ENCODE peak calls at places on chromosomes 16 and 17, in five cellular contexts. N, U, G, K and M are unnamed samples.

GRCh38 chr16:86889974-86890373 is 311.6 kb downstream of the FOXL1 start:
- DNase-seq in N (no peak), U (no peak), G (no peak), K (no peak), M (no peak)

GRCh38 chr17:66726846-66727245 is 108.1 kb upstream of the CACNG5 start:
- DNase-seq in N (no peak), U (no peak), G (no peak), K (no peak), M (peak)

GRCh38 chr16:20799599-20799998 is 6.7 kb downstream of the ERI2 start:
- DNase-seq in N (peak), U (no peak), G (no peak), K (no peak), M (no peak)

GRCh38 chr16:12158428-12158827 is 181.9 kb downstream of the SNX29 start:
- DNase-seq in N (no peak), U (no peak), G (no peak), K (no peak), M (no peak)

GRCh38 chr17:78013683-78014467 is 55.4 kb downstream of the TNRC6C start:
- DNase-seq in N (peak), U (no peak), G (peak), K (peak), M (peak)

GRCh38 chr16:73615256-73615655 is 567.3 kb upstream of the ZFHX3 start:
- DNase-seq in N (no peak), U (no peak), G (no peak), K (no peak), M (no peak)

GRCh38 chr16:1123525-1124230 is 27.6 kb upstream of the C1QTNF8 start:
- DNase-seq in N (no peak), U (no peak), G (no peak), K (no peak), M (no peak)

GRCh38 chr17:62653831-62654829 is 26.7 kb downstream of the MRC2 start:
- DNase-seq in N (no peak), U (no peak), G (no peak), K (peak), M (peak)

GRCh38 chr17:7993972-7994589 is 8.3 kb upstream of the GUCY2D start:
- DNase-seq in N (no peak), U (no peak), G (no peak), K (no peak), M (peak)

GRCh38 chr17:75241502-75241901 is 19.9 kb downstream of the GGA3 start:
- DNase-seq in N (no peak), U (no peak), G (no peak), K (no peak), M (no peak)

GRCh38 chr17:75406222-75406615 is 741 bp upstream of the GRB2 start:
- DNase-seq in N (no peak), U (no peak), G (no peak), K (no peak), M (no peak)

GRCh38 chr16:11263737-11264136 is 5.4 kb downstream of the TNP2 start:
- DNase-seq in N (no peak), U (no peak), G (no peak), K (no peak), M (no peak)

GRCh38 chr16:3431779-3432219 is 11.5 kb downstream of the ZNF597 start:
- DNase-seq in N (peak), U (no peak), G (no peak), K (peak), M (peak)

GRCh38 chr16:27762441-27762840 is 212.5 kb downstream of the KATNIP start:
- DNase-seq in N (no peak), U (no peak), G (peak), K (no peak), M (no peak)

GRCh38 chr17:75822800-75823166 is 21.4 kb downstream of the UNC13D start:
- DNase-seq in N (no peak), U (no peak), G (no peak), K (no peak), M (no peak)

GRCh38 chr17:61075988-61076387 is 323.7 kb upstream of the TBX2 start:
- DNase-seq in N (no peak), U (no peak), G (no peak), K (no peak), M (no peak)

GRCh38 chr17:77963441-77963840 is 4.9 kb downstream of the TNRC6C start:
- DNase-seq in N (peak), U (no peak), G (no peak), K (no peak), M (peak)

DNA sequence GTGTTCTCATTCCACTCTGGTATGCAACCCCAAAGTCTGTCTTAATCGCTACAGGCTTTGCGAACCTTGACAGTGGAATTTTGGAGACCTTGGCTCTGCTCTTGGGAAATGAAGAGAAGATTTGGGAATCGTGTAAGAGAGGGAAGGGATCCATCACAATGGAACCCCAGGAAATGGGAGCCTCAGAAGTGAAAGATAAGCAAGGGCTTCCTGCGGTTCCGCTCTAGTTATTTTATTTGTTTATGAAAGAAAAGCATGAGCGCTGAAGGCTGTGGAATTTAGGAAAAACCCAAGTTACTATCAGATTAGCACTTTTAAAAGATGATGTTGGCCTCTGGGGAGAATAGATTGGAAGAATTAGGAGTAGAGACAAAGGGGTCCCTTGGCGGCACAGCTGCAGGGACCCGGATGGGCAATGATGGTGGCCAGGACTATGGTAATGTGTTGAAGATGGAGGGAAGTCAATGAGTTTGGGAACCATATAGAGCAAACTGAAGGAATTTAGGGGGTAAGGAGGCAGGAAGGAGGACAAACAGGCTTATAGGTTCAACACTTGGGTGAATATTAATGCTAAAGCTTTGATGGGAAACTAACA is 55.3 kb downstream of the HS3ST3B1 start:
- DNase-seq in N (no peak), U (no peak), G (no peak), K (no peak), M (no peak)
- H3K27ac ChIP-seq in N (no peak), U (no peak), G (no peak), K (no peak), M (no peak)

DNA sequence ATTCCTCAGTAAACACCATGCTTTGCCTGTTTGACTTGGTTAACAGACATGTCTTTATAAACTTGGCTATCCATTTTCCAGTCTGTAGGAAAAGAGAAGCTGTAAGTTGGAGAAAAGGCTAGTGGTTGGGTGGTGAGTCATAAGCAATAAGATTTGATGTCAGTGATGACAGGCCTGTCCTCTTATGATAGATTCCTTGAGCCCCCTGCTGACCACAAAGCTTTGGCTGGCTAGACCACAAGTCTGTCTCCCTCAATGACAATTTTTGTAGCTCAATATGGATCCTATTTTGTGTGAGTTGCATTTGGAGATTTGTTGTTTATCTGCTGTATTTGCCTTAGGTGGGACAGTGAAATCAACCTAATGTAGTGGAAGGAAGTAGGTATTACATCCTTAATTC is 67.6 kb downstream of the SIAH1 start:
- DNase-seq in N (peak), U (no peak), G (no peak), K (no peak), M (no peak)
- TF ChIP-seq CTCF in N (no peak), U (no peak), G (no peak), K (no peak), M (no peak)

DNA sequence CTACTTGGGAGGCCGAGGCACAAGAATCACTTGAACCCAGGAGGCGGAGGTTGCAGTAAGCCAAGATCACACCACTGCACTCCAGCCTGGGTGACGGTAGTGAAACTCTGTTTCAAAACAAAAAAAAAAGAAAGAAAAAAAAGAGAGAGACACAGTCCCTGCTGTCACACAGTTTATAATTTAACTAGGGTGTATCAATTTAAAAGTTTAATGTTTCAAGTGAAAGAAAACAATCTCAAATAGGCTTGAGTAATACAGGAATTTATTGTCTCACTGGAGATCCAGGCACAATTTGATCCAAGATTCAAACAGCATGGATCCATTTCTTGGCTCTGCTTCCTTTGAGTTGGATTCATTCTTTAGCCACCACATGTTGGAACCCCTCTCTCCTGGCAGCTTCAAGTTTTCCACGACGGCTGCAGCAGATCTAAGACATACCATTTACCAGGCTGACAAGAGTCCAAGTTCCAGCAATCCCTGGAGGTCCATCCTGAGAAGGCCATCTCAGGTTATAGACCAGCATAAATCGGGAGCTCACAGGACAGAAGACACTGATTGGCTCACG is 97.5 kb downstream of the YPEL2 start:
- DNase-seq in N (no peak), U (no peak), G (no peak), K (no peak), M (no peak)
- H3K27ac ChIP-seq in N (no peak), U (peak), G (no peak), K (peak), M (peak)

DNA sequence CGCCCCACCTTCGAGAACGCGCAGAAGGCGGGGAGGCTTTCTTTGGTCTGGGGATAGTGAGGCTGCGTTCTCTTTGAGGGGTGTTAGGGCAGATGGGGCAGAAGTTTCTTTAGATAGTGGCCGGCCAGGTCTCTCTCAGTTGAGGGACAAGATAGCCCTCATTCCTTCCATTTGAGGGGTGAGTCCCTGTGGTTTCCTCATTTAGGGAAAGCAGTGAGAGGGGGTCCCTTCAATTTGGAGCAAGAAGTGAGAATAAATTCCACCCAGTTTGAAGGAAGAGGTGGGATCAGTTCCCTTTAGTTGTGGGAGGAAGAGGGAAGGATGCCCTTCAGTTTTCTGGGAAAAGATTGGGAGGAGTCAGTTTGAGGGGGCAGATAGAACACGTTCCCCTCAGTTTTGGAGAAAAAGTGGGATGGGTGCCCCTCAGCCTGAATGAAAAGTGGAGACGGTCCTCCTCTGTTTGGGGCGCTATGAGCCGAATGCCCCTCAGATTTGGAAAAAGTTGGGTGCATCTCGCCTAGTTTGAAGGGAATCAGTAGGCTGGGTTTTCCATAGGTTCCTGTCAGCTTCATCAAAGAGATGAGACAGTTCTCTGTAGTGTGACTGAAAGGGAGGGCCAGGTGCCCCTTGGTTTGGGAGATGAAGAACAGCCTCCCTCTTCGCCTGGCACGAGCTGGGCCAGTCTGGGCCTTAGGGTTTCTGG is 568 bp upstream of the FHOD1 start:
- DNase-seq in N (peak), U (no peak), G (no peak), K (peak), M (no peak)
- TF ChIP-seq CTCF in N (no peak), U (no peak), G (no peak), K (no peak), M (no peak)

GRCh38 chr16:51150894-51151320 is at the start of gene SALL1:
- DNase-seq in N (peak), U (no peak), G (no peak), K (no peak), M (no peak)
- H3K27ac ChIP-seq in N (peak), U (no peak), G (no peak), K (no peak), M (no peak)

DNA sequence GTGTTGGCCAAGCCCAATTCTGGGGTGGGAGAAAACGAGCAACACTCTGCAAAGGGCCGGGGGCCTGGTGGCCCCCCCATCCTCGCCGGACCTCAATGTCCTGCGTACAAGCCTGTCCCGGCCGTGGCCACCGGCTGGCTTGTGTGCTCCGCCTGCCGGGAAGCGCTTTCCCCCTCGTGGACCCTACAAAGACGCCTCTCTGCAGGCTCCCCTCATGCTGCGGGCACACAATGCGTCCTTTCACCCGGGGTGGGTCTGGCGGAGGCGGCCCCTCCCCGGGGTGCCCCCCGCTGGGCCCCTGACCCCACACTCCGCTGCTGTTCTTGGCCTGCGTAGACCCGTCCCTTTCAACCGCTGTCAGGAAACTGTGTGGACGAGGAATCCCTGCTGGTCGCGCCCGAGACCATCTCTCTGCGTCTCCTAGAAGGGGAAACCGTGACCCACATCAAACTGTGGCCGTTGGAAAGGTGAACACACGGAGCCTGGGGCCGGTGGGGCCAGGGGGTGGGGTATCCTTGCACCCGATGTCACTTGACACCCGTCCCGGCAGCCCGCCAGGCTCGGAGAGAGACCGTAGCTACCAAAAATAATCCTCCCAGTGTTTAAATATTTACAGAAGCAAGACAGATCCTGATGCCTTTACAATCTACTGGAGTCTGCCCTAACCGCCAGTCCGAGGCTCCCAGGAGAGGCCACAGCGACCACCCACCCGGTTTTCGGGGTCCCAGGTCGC is 43.6 kb downstream of the TBC1D16 start:
- DNase-seq in N (no peak), U (no peak), G (no peak), K (no peak), M (no peak)
- TF ChIP-seq CTCF in N (no peak), U (no peak), G (no peak), K (no peak), M (no peak)